ENCODE peak calls at places on chromosomes 11 and 22, in six cellular contexts. K, J, A, Q, Z and B are unnamed samples.

GRCh38 chr11:81578571-81578970 is 1155.1 kb downstream of the FAM181B start:
- DNase-seq in K (no peak), J (no peak), A (no peak), Q (no peak), Z (no peak), B (no peak)

GRCh38 chr11:120400564-120401364 is 64.6 kb downstream of the ARHGEF12 start:
- DNase-seq in K (no peak), J (peak; percentile 95), A (no peak), Q (no peak), Z (no peak), B (no peak)

GRCh38 chr11:11966826-11967668 is 41.4 kb downstream of the DKK3 start:
- DNase-seq in K (no peak), J (no peak), A (peak; percentile 83), Q (peak; percentile 92), Z (peak; percentile 83), B (no peak)

GRCh38 chr11:124811423-124812125 is 11.4 kb upstream of the MSANTD2 start:
- DNase-seq in K (no peak), J (no peak), A (no peak), Q (no peak), Z (no peak), B (no peak)

GRCh38 chr11:57406337-57406904 is 16.0 kb upstream of the PRG2 start:
- DNase-seq in K (no peak), J (no peak), A (no peak), Q (no peak), Z (no peak), B (peak; percentile 70)

GRCh38 chr11:31824791-31825452 is 13.8 kb upstream of the PAX6 start:
- DNase-seq in K (no peak), J (no peak), A (no peak), Q (no peak), Z (no peak), B (no peak)

GRCh38 chr22:30754521-30754920 is 59.8 kb downstream of the OSBP2 start:
- DNase-seq in K (no peak), J (no peak), A (no peak), Q (no peak), Z (no peak), B (no peak)

GRCh38 chr22:46858181-46858771 is 95.8 kb downstream of the TBC1D22A start:
- DNase-seq in K (no peak), J (no peak), A (no peak), Q (no peak), Z (no peak), B (no peak)

GRCh38 chr11:126150256-126150655 is 61.2 kb downstream of the RPUSD4 start:
- DNase-seq in K (no peak), J (no peak), A (no peak), Q (no peak), Z (no peak), B (no peak)

GRCh38 chr11:95435192-95435591 is 204.2 kb upstream of the SESN3 start:
- DNase-seq in K (no peak), J (no peak), A (no peak), Q (no peak), Z (no peak), B (no peak)

GRCh38 chr11:57349491-57350274 is 11.5 kb downstream of the P2RX3 start:
- DNase-seq in K (no peak), J (no peak), A (peak; percentile 82), Q (peak; percentile 86), Z (peak; percentile 85), B (no peak)

GRCh38 chr11:78914503-78914902 is 339.8 kb upstream of the NARS2 start:
- DNase-seq in K (no peak), J (no peak), A (no peak), Q (no peak), Z (no peak), B (no peak)

DNA sequence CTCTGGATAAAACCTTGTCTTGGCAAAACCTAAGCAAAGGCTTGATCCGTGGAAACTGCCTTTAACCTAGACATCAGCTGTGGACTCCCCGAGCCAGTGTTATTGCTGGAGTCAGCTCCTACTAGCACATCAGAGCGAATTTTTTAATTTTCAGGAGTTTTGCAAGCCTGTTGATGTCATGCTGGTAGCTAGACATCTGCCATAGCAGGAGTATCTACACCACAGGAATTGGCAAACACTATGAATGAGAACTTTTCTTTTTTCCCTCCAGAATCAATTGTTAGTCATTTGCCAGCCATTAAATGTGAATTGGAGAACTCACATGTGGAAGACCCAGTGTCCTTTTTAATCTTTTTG is 201.2 kb downstream of the NAV2 start:
- DNase-seq in K (no peak), J (no peak), A (no peak), Q (no peak), Z (no peak), B (no peak)
- TF ChIP-seq CTCF in K (no peak), J (no peak), A (no peak), Q (no peak), Z (no peak), B (no peak)

GRCh38 chr11:64489831-64490441 is 101.1 kb upstream of the SLC22A12 start:
- DNase-seq in K (no peak), J (no peak), A (peak; percentile 78), Q (peak; percentile 78), Z (peak; percentile 78), B (peak; percentile 65)
- TF ChIP-seq CTCF in K (peak; percentile 77), J (peak; percentile 82), A (peak; percentile 75), Q (peak; percentile 93), Z (peak; percentile 75), B (peak; percentile 94)

GRCh38 chr11:72425053-72425980 is 9.0 kb downstream of the CLPB start:
- DNase-seq in K (no peak), J (no peak), A (no peak), Q (no peak), Z (no peak), B (no peak)
- TF ChIP-seq CTCF in K (no peak), J (no peak), A (no peak), Q (no peak), Z (no peak), B (peak; percentile 43)

GRCh38 chr22:35740616-35741015 is 22.9 kb downstream of the APOL5 start:
- DNase-seq in K (no peak), J (no peak), A (no peak), Q (no peak), Z (no peak), B (no peak)

GRCh38 chr22:35736701-35737100 is 19.0 kb downstream of the APOL5 start:
- DNase-seq in K (no peak), J (no peak), A (no peak), Q (no peak), Z (no peak), B (no peak)

GRCh38 chr22:35742342-35743100 is 24.8 kb downstream of the APOL5 start:
- DNase-seq in K (no peak), J (peak; percentile 59), A (no peak), Q (no peak), Z (no peak), B (no peak)

GRCh38 chr22:35739076-35739475 is 21.4 kb downstream of the APOL5 start:
- DNase-seq in K (no peak), J (no peak), A (no peak), Q (no peak), Z (no peak), B (no peak)

DNA sequence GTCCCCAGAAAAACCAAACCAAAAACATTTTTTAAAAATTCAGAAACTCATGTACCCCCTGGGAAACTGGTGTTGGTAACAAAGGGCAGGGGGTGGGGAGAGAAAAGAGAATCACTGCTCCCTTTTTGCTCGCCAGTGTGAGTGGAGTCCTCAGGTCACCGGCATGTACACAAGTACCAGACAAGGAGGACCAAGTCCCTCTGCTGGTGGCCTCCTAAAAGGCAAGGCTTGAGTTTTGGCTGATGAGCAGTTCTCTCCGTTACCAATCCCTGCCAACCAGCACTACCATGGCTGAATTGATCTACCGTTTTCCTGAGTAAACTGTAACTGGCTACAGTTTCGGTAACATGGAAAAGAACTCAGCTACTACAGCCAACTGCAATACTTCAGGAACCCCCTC is 22.0 kb downstream of the APOL5 start:
- DNase-seq in K (no peak), J (no peak), A (no peak), Q (no peak), Z (no peak), B (no peak)
- TF ChIP-seq CTCF in K (peak; percentile 57), J (peak; percentile 15), A (no peak), Q (peak; percentile 56), Z (no peak), B (no peak)

GRCh38 chr11:66258473-66258893 is 10.0 kb upstream of the RAB1B start:
- DNase-seq in K (no peak), J (no peak), A (no peak), Q (no peak), Z (no peak), B (no peak)
- TF ChIP-seq CTCF in K (no peak), J (no peak), A (no peak), Q (no peak), Z (no peak), B (peak; percentile 58)

GRCh38 chr22:29205598-29206371 is at the start of gene EMID1:
- DNase-seq in K (no peak), J (no peak), A (peak; percentile 58), Q (peak; percentile 62), Z (peak; percentile 59), B (peak; percentile 30)
- TF ChIP-seq CTCF in K (no peak), J (no peak), A (no peak), Q (no peak), Z (no peak), B (no peak)

GRCh38 chr11:1226226-1226961 is 3.5 kb downstream of the MUC5B start:
- DNase-seq in K (no peak), J (no peak), A (no peak), Q (peak; percentile 33), Z (no peak), B (peak; percentile 39)
- TF ChIP-seq CTCF in K (no peak), J (no peak), A (no peak), Q (peak; percentile 22), Z (no peak), B (no peak)

GRCh38 chr11:41394562-41395160 is 64.8 kb downstream of the LRRC4C start:
- DNase-seq in K (no peak), J (no peak), A (no peak), Q (no peak), Z (no peak), B (no peak)
- TF ChIP-seq CTCF in K (no peak), J (no peak), A (no peak), Q (no peak), Z (no peak), B (no peak)

DNA sequence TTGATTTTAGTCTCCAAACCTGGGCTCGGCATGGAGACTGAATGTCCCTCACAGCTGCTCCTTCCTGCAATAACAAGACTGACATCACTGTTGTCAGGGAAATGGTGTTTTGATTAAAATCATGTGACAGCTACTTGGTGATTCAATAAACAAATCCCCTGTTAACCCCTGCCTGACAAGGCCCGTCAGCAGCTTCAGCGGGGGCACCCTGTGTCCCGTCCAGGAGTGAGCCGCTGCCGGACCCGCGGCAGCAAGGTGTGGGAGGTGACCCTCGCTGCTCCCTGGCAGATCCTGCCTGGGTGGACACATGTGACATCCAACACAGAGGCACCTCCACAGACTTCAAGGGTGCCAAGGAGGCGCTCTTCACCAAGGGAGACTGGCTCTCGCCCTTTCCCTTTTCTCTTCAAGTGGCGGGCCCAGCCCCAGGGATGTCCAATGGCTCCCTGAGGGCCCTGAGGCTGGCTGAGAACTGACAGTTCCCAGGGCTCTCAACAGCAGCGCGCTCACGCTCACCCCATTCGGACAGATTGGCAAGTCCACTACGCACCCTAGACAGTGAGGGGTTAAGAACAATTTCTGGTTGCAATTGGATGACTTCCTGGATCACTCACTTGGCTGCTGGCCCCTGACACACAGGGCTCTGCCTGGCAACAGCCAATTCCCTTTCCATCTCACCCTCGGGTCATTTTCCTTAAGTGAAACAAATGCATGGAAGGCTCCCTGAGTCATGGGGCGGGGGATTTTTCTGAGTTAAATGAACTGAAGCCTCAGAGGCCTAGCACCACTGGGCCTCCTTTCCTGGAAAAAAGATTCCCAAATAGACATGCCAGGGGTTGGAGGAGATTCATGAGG is 30.7 kb downstream of the PPP2R1B start:
- DNase-seq in K (peak; percentile 62), J (peak; percentile 96), A (peak; percentile 81), Q (no peak), Z (no peak), B (no peak)
- TF ChIP-seq CTCF in K (no peak), J (no peak), A (no peak), Q (no peak), Z (no peak), B (no peak)

GRCh38 chr11:64536997-64537396 is 54.0 kb upstream of the SLC22A12 start:
- DNase-seq in K (no peak), J (no peak), A (no peak), Q (no peak), Z (no peak), B (no peak)
- TF ChIP-seq CTCF in K (no peak), J (no peak), A (no peak), Q (no peak), Z (no peak), B (no peak)